ENCODE peak calls at places on chromosomes 1 and 21, in five cellular contexts. A is GM20000; L is progenitor cell of endocrine pancreas; K is activated CD8-positive, alpha-beta T cell treated with anti-CD3 and anti-CD28 coated beads for 36 hours; V is RWPE1. B is an unnamed sample.
A peak's percentile ranks its signal among the peaks of the same experiment; 100 is the strongest.

GRCh38 chr1:179586107-179586823 is 5.4 kb upstream of the TDRD5 start:
- DNase-seq in A (no peak), L (peak; percentile 76), K (no peak), V (no peak), B (no peak)

GRCh38 chr1:168980180-168980579 is 126.3 kb upstream of the ATP1B1 start:
- DNase-seq in A (no peak), L (no peak), K (no peak), V (no peak), B (no peak)

GRCh38 chr1:205668951-205669340 is 11.4 kb downstream of the SLC45A3 start:
- DNase-seq in A (peak; percentile 82), L (no peak), K (no peak), V (no peak), B (no peak)

GRCh38 chr1:29497395-29498125 is 261.2 kb downstream of the PTPRU start:
- DNase-seq in A (no peak), L (no peak), K (no peak), V (no peak), B (no peak)

GRCh38 chr1:213820362-213821149 is 167.2 kb upstream of the PROX1 start:
- DNase-seq in A (no peak), L (no peak), K (no peak), V (no peak), B (no peak)

GRCh38 chr1:34358636-34359035 is 181.9 kb downstream of the C1orf94 start:
- DNase-seq in A (no peak), L (no peak), K (no peak), V (no peak), B (no peak)

GRCh38 chr1:27348861-27349783 is 7.3 kb downstream of the SYTL1 start:
- DNase-seq in A (no peak), L (no peak), K (peak; percentile 42), V (peak; percentile 42), B (no peak)

GRCh38 chr1:77989762-77990161 is 10.9 kb upstream of the FUBP1 start:
- DNase-seq in A (no peak), L (no peak), K (no peak), V (no peak), B (no peak)

GRCh38 chr1:101632548-101633256 is 364.0 kb downstream of the OLFM3 start:
- DNase-seq in A (no peak), L (no peak), K (no peak), V (no peak), B (no peak)

GRCh38 chr1:24929876-24930702 is at the start of gene RUNX3:
- DNase-seq in A (peak; percentile 99), L (no peak), K (peak; percentile 92), V (no peak), B (no peak)
- TF ChIP-seq CTCF in A (peak; percentile 32), L (no peak), K (no peak), V (no peak), B (no peak)

GRCh38 chr1:18512883-18513282 is 32.2 kb downstream of the KLHDC7A start:
- DNase-seq in A (no peak), L (no peak), K (no peak), V (no peak), B (no peak)

GRCh38 chr1:18508084-18508483 is 27.4 kb downstream of the KLHDC7A start:
- DNase-seq in A (no peak), L (no peak), K (no peak), V (no peak), B (no peak)

GRCh38 chr1:18513995-18514394 is 33.3 kb downstream of the KLHDC7A start:
- DNase-seq in A (no peak), L (no peak), K (no peak), V (no peak), B (no peak)

GRCh38 chr1:18515120-18515667 is 34.5 kb downstream of the KLHDC7A start:
- DNase-seq in A (no peak), L (no peak), K (no peak), V (no peak), B (no peak)

DNA sequence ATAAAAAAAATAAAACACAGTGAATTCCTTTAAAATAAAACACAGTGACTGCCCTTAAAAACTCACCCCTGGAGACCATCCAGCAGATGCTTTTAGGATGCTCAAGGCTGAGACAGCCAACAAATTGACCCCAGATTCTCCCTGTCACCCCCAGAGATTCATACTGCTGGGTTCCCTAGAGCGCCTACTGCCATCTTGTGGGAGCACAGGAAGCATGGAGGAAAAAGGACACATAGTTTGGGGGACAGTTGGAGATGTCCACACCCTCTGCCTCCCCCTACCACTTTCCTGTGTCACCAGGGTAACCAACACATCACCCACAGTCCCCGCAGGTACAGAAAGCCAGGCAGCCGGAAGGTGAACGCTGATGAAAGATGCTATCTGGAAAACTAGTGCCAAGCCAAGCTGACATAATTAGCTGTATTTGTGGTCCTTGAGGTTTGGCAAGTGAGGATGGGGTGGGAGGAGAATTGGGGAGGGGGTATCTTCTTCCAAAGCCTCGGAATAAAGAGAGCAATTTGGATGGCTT is 30.8 kb downstream of the KLHDC7A start:
- DNase-seq in A (no peak), L (no peak), K (no peak), V (no peak), B (no peak)
- TF ChIP-seq CTCF in A (no peak), L (no peak), K (no peak), V (no peak), B (no peak)

DNA sequence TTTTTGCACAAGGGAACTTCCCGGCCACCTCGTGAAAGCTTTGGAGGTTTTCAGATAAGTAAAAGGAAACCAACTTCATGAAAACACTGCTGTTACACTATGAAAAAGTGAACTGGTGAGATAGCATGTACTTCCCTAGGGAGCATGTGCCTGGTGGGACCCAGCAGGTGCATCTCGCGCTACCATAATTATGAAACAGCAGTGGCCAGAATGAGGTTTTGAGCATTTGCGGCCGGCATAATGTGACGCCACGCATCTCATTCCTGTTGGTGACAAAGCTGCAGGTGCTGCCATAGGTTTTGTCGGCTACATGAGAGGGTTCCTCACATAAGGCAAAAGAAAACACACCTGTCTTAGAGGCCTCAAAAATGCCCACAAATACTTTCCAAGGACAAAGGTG is 1.7 kb downstream of the KRTAP10-3 start:
- DNase-seq in A (peak; percentile 56), L (peak; percentile 6), K (no peak), V (no peak), B (no peak)
- TF ChIP-seq CTCF in A (no peak), L (no peak), K (no peak), V (no peak), B (no peak)

DNA sequence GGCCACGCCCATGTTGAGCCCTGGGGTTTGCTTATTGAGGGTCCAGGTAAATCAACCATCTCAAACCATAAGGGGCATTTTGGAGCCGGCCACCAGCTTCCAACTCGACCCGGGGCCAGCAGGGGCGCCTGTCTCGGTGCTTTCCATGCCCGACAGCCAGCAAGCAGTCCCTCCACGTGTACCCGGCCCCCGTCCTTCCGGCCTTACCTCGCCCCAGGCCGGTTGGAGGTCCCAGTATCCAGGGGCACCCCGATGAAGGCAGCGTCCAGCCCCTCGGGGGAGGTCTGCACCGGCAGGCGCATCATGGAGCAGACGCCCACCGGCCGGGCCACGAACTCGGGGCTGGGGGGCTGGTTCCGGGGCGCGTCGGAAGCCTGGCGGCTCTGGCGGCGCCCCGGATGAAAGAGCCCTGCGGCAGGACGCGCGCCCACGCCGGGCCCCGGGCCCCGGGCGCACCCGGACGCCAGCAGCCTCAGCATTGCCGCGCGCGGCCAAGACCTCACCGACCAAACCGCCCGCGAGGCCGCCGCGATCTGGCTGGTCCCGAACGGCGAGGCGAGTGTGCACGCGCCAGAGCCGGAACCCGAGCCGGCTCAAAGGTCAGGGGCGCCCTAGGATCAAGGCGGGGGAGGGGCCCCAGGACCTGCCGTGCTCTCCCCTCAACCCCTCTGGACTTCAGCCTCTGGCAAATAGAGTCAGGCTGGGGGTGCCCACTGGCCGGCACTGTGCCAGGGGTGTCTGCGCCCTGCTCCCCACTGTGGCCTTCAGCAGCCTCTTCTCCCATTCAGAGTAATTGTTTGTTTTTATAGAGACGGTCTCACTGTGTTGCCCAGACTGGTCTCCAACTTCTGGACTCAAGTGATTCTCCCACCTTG is at the start of gene AGMAT:
- DNase-seq in A (peak; percentile 87), L (peak; percentile 52), K (peak; percentile 85), V (no peak), B (no peak)
- TF ChIP-seq CTCF in A (no peak), L (peak; percentile 67), K (peak; percentile 55), V (peak; percentile 34), B (no peak)

B was measured in omental fat pad.